ENCODE peak calls at places on chromosome 3, in four cellular contexts. One of them, this sample, is unnamed.

GRCh38 chr3:172315401-172316091 is 132.7 kb downstream of the GHSR start:
- DNase-seq in SK-N-SH: no peak
- DNase-seq in WTC11: no peak
- DNase-seq in A549: peak
- DNase-seq in this sample: peak

GRCh38 chr3:187196573-187197094 is 652 bp upstream of the RTP1 start:
- DNase-seq in WTC11: no peak
- DNase-seq in SK-N-SH: no peak
- DNase-seq in A549: no peak
- DNase-seq in this sample: no peak

GRCh38 chr3:11559816-11560633 is 83.7 kb downstream of the VGLL4 start:
- DNase-seq in A549: no peak
- DNase-seq in SK-N-SH: no peak
- DNase-seq in WTC11: no peak
- DNase-seq in this sample: no peak

GRCh38 chr3:111694471-111694870 is 99.3 kb upstream of the ZBED2 start:
- DNase-seq in WTC11: no peak
- DNase-seq in SK-N-SH: no peak
- DNase-seq in A549: no peak
- DNase-seq in this sample: no peak

GRCh38 chr3:43105224-43105596 is 669 bp downstream of the POMGNT2 start:
- DNase-seq in WTC11: no peak
- DNase-seq in SK-N-SH: no peak
- DNase-seq in A549: no peak
- DNase-seq in this sample: no peak

GRCh38 chr3:147737411-147737810 is 328.2 kb downstream of the ZIC1 start:
- DNase-seq in WTC11: no peak
- DNase-seq in SK-N-SH: no peak
- DNase-seq in A549: no peak
- DNase-seq in this sample: no peak

GRCh38 chr3:186308549-186308948 is 53.5 kb downstream of the DGKG start:
- DNase-seq in SK-N-SH: peak
- DNase-seq in WTC11: no peak
- DNase-seq in A549: no peak
- DNase-seq in this sample: no peak

GRCh38 chr3:187447737-187448136 is 79.6 kb downstream of the RTP4 start:
- DNase-seq in SK-N-SH: no peak
- DNase-seq in A549: no peak
- DNase-seq in WTC11: no peak
- DNase-seq in this sample: no peak

GRCh38 chr3:15097889-15098288 is 1.1 kb downstream of the RBSN start:
- DNase-seq in WTC11: no peak
- DNase-seq in SK-N-SH: no peak
- DNase-seq in A549: no peak
- DNase-seq in this sample: peak

GRCh38 chr3:56633602-56634371 is 49.3 kb downstream of the TASOR start:
- DNase-seq in WTC11: no peak
- DNase-seq in SK-N-SH: no peak
- DNase-seq in A549: no peak
- DNase-seq in this sample: no peak

GRCh38 chr3:151726016-151726415 is 7.7 kb upstream of the AADACL2 start:
- DNase-seq in A549: no peak
- DNase-seq in SK-N-SH: no peak
- DNase-seq in WTC11: no peak
- DNase-seq in this sample: no peak

GRCh38 chr3:129526121-129526900 is 2.1 kb upstream of the RHO start:
- DNase-seq in SK-N-SH: no peak
- DNase-seq in A549: no peak
- DNase-seq in WTC11: no peak
- DNase-seq in this sample: peak

GRCh38 chr3:178434206-178434805 is 101.9 kb upstream of the KCNMB2 start:
- DNase-seq in WTC11: no peak
- DNase-seq in A549: no peak
- DNase-seq in SK-N-SH: peak
- DNase-seq in this sample: peak

GRCh38 chr3:141368925-141369794 is 856 bp downstream of the ZBTB38 start:
- DNase-seq in WTC11: no peak
- DNase-seq in SK-N-SH: no peak
- DNase-seq in A549: no peak
- DNase-seq in this sample: no peak

GRCh38 chr3:71647751-71648150 is 64.2 kb upstream of the FOXP1 start:
- DNase-seq in SK-N-SH: no peak
- DNase-seq in A549: no peak
- DNase-seq in WTC11: no peak
- DNase-seq in this sample: no peak

GRCh38 chr3:70970136-70970535 is 613.4 kb downstream of the FOXP1 start:
- DNase-seq in WTC11: no peak
- DNase-seq in A549: no peak
- DNase-seq in SK-N-SH: no peak
- DNase-seq in this sample: no peak

GRCh38 chr3:126538316-126538715 is 14.4 kb downstream of the CHST13 start:
- DNase-seq in A549: no peak
- DNase-seq in SK-N-SH: no peak
- DNase-seq in WTC11: peak
- DNase-seq in this sample: no peak

GRCh38 chr3:101379695-101380376 is 59.5 kb upstream of the IMPG2 start:
- DNase-seq in SK-N-SH: no peak
- DNase-seq in WTC11: no peak
- DNase-seq in A549: no peak
- DNase-seq in this sample: peak

GRCh38 chr3:161042023-161042501 is 63.1 kb downstream of the B3GALNT1 start:
- DNase-seq in WTC11: no peak
- DNase-seq in SK-N-SH: no peak
- DNase-seq in A549: no peak
- DNase-seq in this sample: no peak

GRCh38 chr3:100797921-100798491 is 88.7 kb downstream of the TFG start:
- DNase-seq in WTC11: no peak
- DNase-seq in SK-N-SH: no peak
- DNase-seq in A549: no peak
- DNase-seq in this sample: no peak

GRCh38 chr3:61252836-61253235 is 1.6 kb upstream of the FHIT start:
- DNase-seq in WTC11: no peak
- DNase-seq in SK-N-SH: no peak
- DNase-seq in A549: no peak
- DNase-seq in this sample: no peak

GRCh38 chr3:69368129-69368741 is 17.7 kb downstream of the FRMD4B start:
- DNase-seq in SK-N-SH: no peak
- DNase-seq in WTC11: no peak
- DNase-seq in A549: no peak
- DNase-seq in this sample: peak

GRCh38 chr3:46960081-46960701 is 16.4 kb downstream of the CCDC12 start:
- DNase-seq in WTC11: no peak
- DNase-seq in A549: no peak
- DNase-seq in SK-N-SH: peak
- DNase-seq in this sample: no peak

GRCh38 chr3:10600159-10601125 is 95.1 kb upstream of the ATP2B2 start:
- DNase-seq in A549: no peak
- DNase-seq in WTC11: no peak
- DNase-seq in SK-N-SH: peak
- DNase-seq in this sample: no peak

GRCh38 chr3:157807286-157807685 is 298.9 kb downstream of the SHOX2 start:
- DNase-seq in SK-N-SH: no peak
- DNase-seq in A549: no peak
- DNase-seq in WTC11: no peak
- DNase-seq in this sample: no peak

GRCh38 chr3:148106062-148106461 is 591.6 kb upstream of the AGTR1 start:
- DNase-seq in WTC11: no peak
- DNase-seq in SK-N-SH: no peak
- DNase-seq in A549: no peak
- DNase-seq in this sample: no peak

GRCh38 chr3:51434746-51435323 is 43.8 kb downstream of the RBM15B start:
- DNase-seq in SK-N-SH: peak
- DNase-seq in WTC11: peak
- DNase-seq in A549: peak
- DNase-seq in this sample: peak

GRCh38 chr3:56459719-56460118 is 8.5 kb downstream of the ERC2 start:
- DNase-seq in SK-N-SH: no peak
- DNase-seq in A549: no peak
- DNase-seq in WTC11: no peak
- DNase-seq in this sample: no peak

GRCh38 chr3:115784739-115785571 is 161.6 kb downstream of the GAP43 start:
- DNase-seq in SK-N-SH: peak
- DNase-seq in WTC11: no peak
- DNase-seq in A549: no peak
- DNase-seq in this sample: no peak

GRCh38 chr3:185586644-185586964 is 509 bp downstream of the SENP2 start:
- DNase-seq in A549: peak
- DNase-seq in WTC11: no peak
- DNase-seq in SK-N-SH: no peak
- DNase-seq in this sample: no peak

GRCh38 chr3:128313181-128313725 is 153.4 kb downstream of the DNAJB8 start:
- DNase-seq in SK-N-SH: no peak
- DNase-seq in WTC11: no peak
- DNase-seq in A549: no peak
- DNase-seq in this sample: no peak

GRCh38 chr3:49378249-49378899 is 20.2 kb upstream of the GPX1 start:
- DNase-seq in WTC11: no peak
- DNase-seq in SK-N-SH: no peak
- DNase-seq in A549: no peak
- DNase-seq in this sample: peak

GRCh38 chr3:58010562-58010961 is 2.3 kb downstream of the FLNB start:
- DNase-seq in WTC11: no peak
- DNase-seq in SK-N-SH: peak
- DNase-seq in A549: no peak
- DNase-seq in this sample: no peak

GRCh38 chr3:97991278-97991652 is 19.0 kb upstream of the RIOX2 start:
- DNase-seq in WTC11: no peak
- DNase-seq in A549: no peak
- DNase-seq in SK-N-SH: no peak
- DNase-seq in this sample: no peak
- TF ChIP-seq MAX in WTC11: no peak
- TF ChIP-seq MAX in A549: no peak
- TF ChIP-seq MAX in SK-N-SH: no peak
- TF ChIP-seq MAX in this sample: no peak

GRCh38 chr3:117618462-117618861 is 908.9 kb downstream of the TUSC7 start:
- DNase-seq in A549: no peak
- DNase-seq in WTC11: no peak
- DNase-seq in SK-N-SH: no peak
- DNase-seq in this sample: no peak

GRCh38 chr3:117611242-117611641 is 901.7 kb downstream of the TUSC7 start:
- DNase-seq in SK-N-SH: peak
- DNase-seq in WTC11: no peak
- DNase-seq in A549: no peak
- DNase-seq in this sample: no peak

GRCh38 chr3:117619805-117620204 is 910.2 kb downstream of the TUSC7 start:
- DNase-seq in A549: no peak
- DNase-seq in SK-N-SH: no peak
- DNase-seq in WTC11: no peak
- DNase-seq in this sample: no peak

GRCh38 chr3:117616213-117616612 is 906.6 kb downstream of the TUSC7 start:
- DNase-seq in SK-N-SH: no peak
- DNase-seq in A549: no peak
- DNase-seq in WTC11: no peak
- DNase-seq in this sample: no peak
- TF ChIP-seq CTCF in SK-N-SH: peak
- TF ChIP-seq CTCF in A549: no peak
- TF ChIP-seq CTCF in WTC11: no peak
- TF ChIP-seq CTCF in this sample: no peak

DNA sequence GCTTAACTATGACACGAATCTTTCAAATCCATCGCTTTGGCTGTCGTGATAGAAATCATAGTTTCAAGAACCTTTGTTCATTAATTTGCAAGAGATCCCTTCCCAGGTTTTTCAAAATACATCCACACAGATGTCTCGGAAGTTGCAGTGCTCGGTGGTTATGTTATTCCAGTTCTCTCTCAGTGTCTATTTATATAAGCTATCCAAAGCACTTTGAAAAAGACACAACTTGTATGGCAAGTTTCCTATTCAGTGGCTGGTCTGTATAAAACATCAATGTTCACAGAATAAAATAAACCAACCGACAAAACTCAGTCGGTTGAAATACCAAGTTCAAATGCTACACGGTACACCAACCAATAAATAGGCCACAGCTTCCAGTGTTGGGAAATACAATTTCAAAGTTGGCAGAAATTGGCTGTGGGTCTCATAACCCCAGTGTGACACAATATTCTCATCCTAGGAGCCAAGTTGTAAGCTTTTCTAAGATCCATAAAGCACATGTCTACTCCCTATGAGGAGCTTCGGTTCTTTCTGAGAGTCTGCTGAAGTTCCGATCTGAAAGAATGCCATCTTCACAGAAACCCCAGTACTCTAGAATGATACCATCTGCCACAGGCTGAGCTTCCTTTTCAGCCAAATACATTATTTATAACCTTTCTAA is 23.7 kb downstream of the SATB1 start:
- DNase-seq in WTC11: no peak
- DNase-seq in SK-N-SH: no peak
- DNase-seq in A549: no peak
- DNase-seq in this sample: peak
- TF ChIP-seq MAX in WTC11: no peak
- TF ChIP-seq MAX in SK-N-SH: no peak
- TF ChIP-seq MAX in A549: no peak
- TF ChIP-seq MAX in this sample: peak

DNA sequence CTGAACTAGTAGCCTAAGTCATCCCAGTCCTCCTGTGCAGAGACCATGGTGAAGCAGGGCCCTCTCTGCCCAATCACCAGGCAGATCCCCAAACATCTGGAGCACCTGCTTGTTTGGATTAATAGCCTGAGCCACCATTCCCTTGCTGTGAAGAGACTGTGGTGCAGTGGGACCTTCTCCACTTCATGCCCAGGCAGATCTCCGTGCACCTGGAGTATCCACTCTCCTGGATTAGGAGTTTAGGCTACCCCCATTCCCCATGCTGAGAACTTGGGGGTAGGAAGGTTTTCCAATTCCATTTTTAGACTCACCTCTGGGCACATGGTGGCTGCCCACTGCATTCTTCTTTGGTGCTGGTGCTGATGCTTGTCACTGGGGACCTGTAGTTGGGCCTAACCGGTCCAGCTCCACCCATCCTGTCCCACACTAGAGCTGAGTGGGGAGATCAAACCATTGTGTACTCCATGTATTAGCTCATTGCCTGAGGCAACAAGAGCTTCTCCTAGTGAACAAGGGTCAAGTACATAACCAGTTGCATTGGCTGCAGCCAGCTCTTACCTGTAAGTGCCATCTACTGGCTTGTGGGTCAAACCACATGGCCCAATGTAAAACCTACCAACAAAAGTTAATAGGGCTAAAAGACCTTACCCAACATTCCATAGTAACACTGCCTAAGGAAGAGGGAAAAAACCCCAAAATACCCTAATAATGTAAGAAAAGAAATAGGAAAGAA is 382.5 kb upstream of the CBLB start:
- DNase-seq in A549: no peak
- DNase-seq in WTC11: no peak
- DNase-seq in SK-N-SH: no peak
- DNase-seq in this sample: no peak
- TF ChIP-seq CTCF in A549: no peak
- TF ChIP-seq CTCF in WTC11: no peak
- TF ChIP-seq CTCF in SK-N-SH: no peak
- TF ChIP-seq CTCF in this sample: no peak